ENCODE peak calls at places on chromosomes 5 and 9, in nine cellular contexts. Q, S, V, F, H, L, A, E and O are unnamed samples.

GRCh38 chr5:74543162-74543995 is 97.1 kb downstream of the ENC1 start:
- DNase-seq in Q (no peak), S (peak; percentile 75), V (no peak), F (peak; percentile 89), H (no peak), L (peak; percentile 84), A (peak; percentile 97), E (no peak), O (peak; percentile 42)

GRCh38 chr9:134028076-134028475 is 2.8 kb downstream of the BRD3OS start:
- DNase-seq in Q (no peak), S (no peak), V (no peak), F (no peak), H (no peak), L (no peak), A (no peak), E (no peak), O (no peak)

GRCh38 chr9:134252084-134252830 is 74.0 kb upstream of the RXRA start:
- DNase-seq in Q (no peak), S (no peak), V (no peak), F (no peak), H (no peak), L (no peak), A (no peak), E (no peak), O (no peak)

GRCh38 chr9:114404531-114404930 is 16.7 kb upstream of the AKNA start:
- DNase-seq in Q (no peak), S (no peak), V (no peak), F (no peak), H (no peak), L (no peak), A (no peak), E (no peak), O (no peak)

GRCh38 chr9:98374385-98375051 is 119.1 kb upstream of the TBC1D2 start:
- DNase-seq in Q (no peak), S (peak; percentile 46), V (no peak), F (peak; percentile 77), H (no peak), L (peak; percentile 13), A (peak; percentile 94), E (no peak), O (no peak)

GRCh38 chr5:120314201-120314600 is 149.9 kb upstream of the PRR16 start:
- DNase-seq in Q (no peak), S (peak; percentile 12), V (no peak), F (no peak), H (no peak), L (no peak), A (peak; percentile 12), E (no peak), O (no peak)

GRCh38 chr9:84759300-84759750 is 89.8 kb downstream of the NTRK2 start:
- DNase-seq in Q (no peak), S (no peak), V (no peak), F (no peak), H (no peak), L (no peak), A (no peak), E (no peak), O (no peak)

GRCh38 chr9:73152953-73153352 is 1.3 kb downstream of the ANXA1 start:
- DNase-seq in Q (no peak), S (peak; percentile 68), V (no peak), F (no peak), H (no peak), L (no peak), A (peak; percentile 49), E (no peak), O (no peak)

GRCh38 chr5:139378101-139378825 is 4.8 kb downstream of the SLC23A1 start:
- DNase-seq in Q (no peak), S (no peak), V (no peak), F (peak; percentile 64), H (no peak), L (peak; percentile 77), A (no peak), E (no peak), O (peak; percentile 14)

GRCh38 chr9:110996436-110997224 is 41.6 kb downstream of the LPAR1 start:
- DNase-seq in Q (peak; percentile 46), S (peak; percentile 93), V (no peak), F (no peak), H (no peak), L (no peak), A (peak; percentile 72), E (peak; percentile 56), O (peak; percentile 56)

GRCh38 chr5:78509884-78510769 is 138.4 kb downstream of the LHFPL2 start:
- DNase-seq in Q (peak; percentile 70), S (no peak), V (peak; percentile 71), F (peak; percentile 87), H (peak; percentile 81), L (peak; percentile 84), A (no peak), E (no peak), O (peak; percentile 54)

GRCh38 chr5:168859471-168859870 is 280.3 kb upstream of the PANK3 start:
- DNase-seq in Q (no peak), S (no peak), V (no peak), F (no peak), H (no peak), L (no peak), A (no peak), E (no peak), O (no peak)

GRCh38 chr5:10323588-10324488 is 16.1 kb upstream of the CMBL start:
- DNase-seq in Q (no peak), S (peak; percentile 71), V (no peak), F (peak; percentile 26), H (no peak), L (no peak), A (peak; percentile 41), E (no peak), O (no peak)

DNA sequence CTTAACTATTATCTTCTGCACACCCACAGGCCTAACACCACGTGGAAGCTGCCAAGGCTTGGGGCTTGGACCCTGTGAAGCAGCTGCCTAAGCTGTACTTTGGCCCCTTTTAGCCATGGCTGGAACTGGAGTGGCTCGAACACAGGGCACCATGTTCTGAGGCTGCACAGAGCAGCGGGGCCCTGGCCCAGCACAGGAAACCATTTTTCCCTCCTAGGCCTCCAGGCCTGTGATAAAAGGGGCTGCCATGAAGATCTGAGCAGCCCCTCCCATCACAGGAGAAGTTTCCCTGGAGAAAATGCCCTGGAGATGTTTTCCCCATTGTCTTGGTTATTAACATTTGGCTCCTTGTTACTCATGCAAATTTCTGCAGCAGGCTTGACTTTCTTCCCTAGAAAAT is 126.3 kb downstream of the MELK start:
- DNase-seq in Q (no peak), S (no peak), V (no peak), F (no peak), H (no peak), L (no peak), A (no peak), E (no peak), O (no peak)
- H3K4me3 ChIP-seq in Q (no peak overlapping the region), S (no peak overlapping the region), V (no peak overlapping the region), F (no peak overlapping the region), H (no peak overlapping the region), L (no peak overlapping the region), A (no peak overlapping the region), E (no peak overlapping the region), O (no peak overlapping the region)

GRCh38 chr9:2464624-2465023 is 157.0 kb upstream of the VLDLR start:
- DNase-seq in Q (no peak), S (no peak), V (no peak), F (no peak), H (no peak), L (no peak), A (no peak), E (no peak), O (no peak)

GRCh38 chr9:2465921-2466460 is 155.6 kb upstream of the VLDLR start:
- DNase-seq in Q (no peak), S (no peak), V (no peak), F (no peak), H (no peak), L (peak; percentile 33), A (no peak), E (no peak), O (no peak)

GRCh38 chr9:2469681-2470141 is 151.9 kb upstream of the VLDLR start:
- DNase-seq in Q (no peak), S (no peak), V (peak; percentile 14), F (peak; percentile 81), H (peak; percentile 41), L (peak; percentile 41), A (peak; percentile 20), E (peak; percentile 25), O (peak; percentile 28)

GRCh38 chr9:2465516-2465915 is 156.1 kb upstream of the VLDLR start:
- DNase-seq in Q (no peak), S (no peak), V (no peak), F (no peak), H (no peak), L (no peak), A (no peak), E (no peak), O (no peak)

DNA sequence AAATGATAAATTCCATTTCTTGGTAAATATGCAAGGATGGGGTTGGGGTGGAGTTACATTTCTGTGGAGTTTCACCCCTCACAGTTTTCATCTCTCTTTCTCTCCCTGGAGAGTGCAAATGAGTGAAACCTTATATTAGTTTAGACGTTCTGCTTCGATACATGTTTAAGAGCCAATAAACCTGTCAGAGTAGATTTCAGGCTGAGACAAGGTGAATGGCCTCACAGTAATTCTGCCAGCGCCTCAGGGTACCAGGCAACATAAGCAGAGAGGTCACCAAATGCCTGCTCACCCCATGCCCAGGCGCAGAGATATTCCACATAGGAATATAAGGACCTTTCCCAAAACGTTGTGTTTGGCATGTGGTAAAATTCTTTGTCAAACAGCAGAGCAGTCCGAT is 154.9 kb upstream of the VLDLR start:
- DNase-seq in Q (no peak), S (no peak), V (no peak), F (no peak), H (no peak), L (no peak), A (no peak), E (no peak), O (no peak)
- H3K4me1 ChIP-seq in Q (no peaks in the 10 kb centered on the region), S (no peaks in the 10 kb centered on the region), V (no peaks in the 10 kb centered on the region), F (no peaks in the 10 kb centered on the region), H (peaks cover 23% of the 10 kb centered on the region), L (no peaks in the 10 kb centered on the region), A (no peaks in the 10 kb centered on the region), E (peaks cover 4% of the 10 kb centered on the region), O (no peaks in the 10 kb centered on the region)

DNA sequence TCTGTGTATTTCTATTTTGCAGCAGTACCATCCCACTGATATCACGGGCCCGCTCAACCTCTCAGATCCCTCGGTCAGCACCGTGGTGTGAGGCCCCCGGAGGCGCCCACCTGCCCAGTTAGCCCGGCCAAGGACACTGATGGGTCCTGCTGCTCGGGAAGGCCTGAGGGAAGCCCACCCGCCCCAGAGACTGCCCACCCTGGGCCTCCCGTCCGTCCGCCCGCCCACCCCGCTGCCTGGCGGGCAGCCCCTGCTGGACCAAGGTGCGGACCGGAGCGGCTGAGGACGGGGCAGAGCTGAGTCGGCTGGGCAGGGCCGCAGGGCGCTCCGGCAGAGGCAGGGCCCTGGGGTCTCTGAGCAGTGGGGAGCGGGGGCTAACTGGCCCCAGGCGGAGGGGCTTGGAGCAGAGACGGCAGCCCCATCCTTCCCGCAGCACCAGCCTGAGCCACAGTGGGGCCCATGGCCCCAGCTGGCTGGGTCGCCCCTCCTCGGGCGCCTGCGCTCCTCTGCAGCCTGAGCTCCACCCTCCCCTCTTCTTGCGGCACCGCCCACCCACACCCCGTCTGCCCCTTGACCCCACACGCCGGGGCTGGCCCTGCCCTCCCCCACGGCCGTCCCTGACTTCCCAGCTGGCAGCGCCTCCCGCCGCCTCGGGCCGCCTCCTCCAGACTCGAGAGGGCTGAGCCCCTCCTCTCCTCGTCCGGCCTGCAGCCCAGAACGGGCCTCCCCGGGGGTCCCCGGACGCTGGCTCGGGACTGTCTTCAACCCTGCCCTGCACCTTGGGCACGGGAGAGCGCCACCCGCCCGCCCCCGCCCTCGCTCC is 1.9 kb downstream of the LRRC26 start:
- DNase-seq in Q (no peak), S (no peak), V (no peak), F (peak; percentile 81), H (no peak), L (peak; percentile 64), A (no peak), E (no peak), O (no peak)
- H3K4me3 ChIP-seq in Q (no peak overlapping the region), S (no peak overlapping the region), V (no peak overlapping the region), F (no peak overlapping the region), H (peak overlapping the region; percentile 64), L (peak overlapping the region; percentile 55), A (no peak overlapping the region), E (no peak overlapping the region), O (no peak overlapping the region)

GRCh38 chr9:124199474-124199873 is 58.3 kb upstream of the NEK6 start:
- DNase-seq in Q (no peak), S (no peak), V (no peak), F (peak; percentile 21), H (no peak), L (no peak), A (no peak), E (no peak), O (no peak)
- H3K4me1 ChIP-seq in Q (no peaks in the 10 kb centered on the region), S (no peaks in the 10 kb centered on the region), V (peaks cover 74% of the 10 kb centered on the region), F (no peaks in the 10 kb centered on the region), H (peaks cover 5% of the 10 kb centered on the region), L (no peaks in the 10 kb centered on the region), A (no peaks in the 10 kb centered on the region), E (no peaks in the 10 kb centered on the region), O (no peaks in the 10 kb centered on the region)